ENCODE peak calls at places on chromosome 9, in ten cellular contexts. S is HuH-7; K is HuH-7.5; G is activated B cell treated with CpG ODN at 0.5 μM for 24 hours; C is cardiac fibroblast; E is omental fat pad; U is activated naive CD4-positive, alpha-beta T cell treated with Interleukin-2 at 50 U/mL for 16 hours; T is amniotic stem cell; M is stimulated activated CD4-positive, alpha-beta T cell treated with anti-CD3 and anti-CD28 coated beads, Interleukin-4, amount 100 ng/mL, for 48 hours; Z is psoas muscle. F is an unnamed sample.
A peak's percentile ranks its signal among the peaks of the same experiment; 100 is the strongest.

GRCh38 chr9:131727184-131727785 is 12.6 kb downstream of the RAPGEF1 start:
- DNase-seq in S (no peak), K (no peak), G (no peak), C (no peak), E (no peak), U (no peak), T (no peak), M (no peak), Z (no peak), F (no peak)

GRCh38 chr9:129102791-129103594 is 7.6 kb downstream of the CRAT start:
- DNase-seq in S (peak; percentile 93), K (peak; percentile 84), G (no peak), C (peak; percentile 62), E (no peak), U (no peak), T (peak; percentile 20), M (no peak), Z (peak; percentile 67), F (no peak)

GRCh38 chr9:135830496-135830895 is 76.8 kb downstream of the CAMSAP1 start:
- DNase-seq in S (no peak), K (no peak), G (no peak), C (no peak), E (no peak), U (no peak), T (no peak), M (no peak), Z (no peak), F (no peak)

GRCh38 chr9:108045851-108046250 is 556.3 kb upstream of the KLF4 start:
- DNase-seq in S (no peak), K (no peak), G (no peak), C (no peak), E (no peak), U (no peak), T (no peak), M (no peak), Z (no peak), F (no peak)

GRCh38 chr9:127567898-127568617 is 44.0 kb upstream of the STXBP1 start:
- DNase-seq in S (no peak), K (peak; percentile 59), G (no peak), C (no peak), E (no peak), U (no peak), T (no peak), M (no peak), Z (peak; percentile 34), F (no peak)

GRCh38 chr9:27085456-27085855 is 23.6 kb upstream of the TEK start:
- DNase-seq in S (no peak), K (no peak), G (no peak), C (peak; percentile 38), E (no peak), U (no peak), T (no peak), M (no peak), Z (no peak), F (no peak)

GRCh38 chr9:126703330-126704156 is 89.8 kb downstream of the LMX1B start:
- DNase-seq in S (no peak), K (no peak), G (no peak), C (no peak), E (no peak), U (no peak), T (no peak), M (no peak), Z (no peak), F (no peak)

GRCh38 chr9:119272500-119273211 is 96.6 kb downstream of the BRINP1 start:
- DNase-seq in S (no peak), K (no peak), G (no peak), C (no peak), E (no peak), U (no peak), T (no peak), M (no peak), Z (no peak), F (no peak)

GRCh38 chr9:72140582-72140981 is 8.7 kb upstream of the GDA start:
- DNase-seq in S (no peak), K (no peak), G (no peak), C (no peak), E (no peak), U (no peak), T (no peak), M (no peak), Z (no peak), F (no peak)

GRCh38 chr9:127878652-127879377 is 1.3 kb upstream of the AK1 start:
- DNase-seq in S (no peak), K (no peak), G (no peak), C (no peak), E (no peak), U (no peak), T (no peak), M (no peak), Z (no peak), F (no peak)

GRCh38 chr9:130017035-130017909 is 25.7 kb downstream of the FNBP1 start:
- DNase-seq in S (no peak), K (no peak), G (no peak), C (no peak), E (no peak), U (no peak), T (no peak), M (no peak), Z (no peak), F (no peak)

GRCh38 chr9:135096408-135096885 is 9.0 kb downstream of the OLFM1 start:
- DNase-seq in S (no peak), K (no peak), G (no peak), C (no peak), E (no peak), U (no peak), T (no peak), M (no peak), Z (no peak), F (no peak)

GRCh38 chr9:8961186-8961666 is 1161.6 kb upstream of the DMAC1 start:
- DNase-seq in S (peak; percentile 0), K (no peak), G (no peak), C (no peak), E (no peak), U (no peak), T (no peak), M (no peak), Z (peak; percentile 34), F (no peak)

GRCh38 chr9:107862329-107862728 is 372.8 kb upstream of the KLF4 start:
- DNase-seq in S (no peak), K (no peak), G (no peak), C (no peak), E (no peak), U (no peak), T (no peak), M (no peak), Z (no peak), F (no peak)

GRCh38 chr9:121455527-121456239 is 44.0 kb downstream of the GGTA1 start:
- DNase-seq in S (no peak), K (no peak), G (no peak), C (no peak), E (no peak), U (no peak), T (no peak), M (no peak), Z (no peak), F (no peak)

GRCh38 chr9:114108016-114108833 is 9.1 kb upstream of the KIF12 start:
- DNase-seq in S (peak; percentile 89), K (peak; percentile 81), G (peak; percentile 29), C (peak; percentile 87), E (peak; percentile 34), U (peak; percentile 44), T (peak; percentile 46), M (peak; percentile 63), Z (peak; percentile 71), F (peak; percentile 29)

GRCh38 chr9:89036383-89036782 is 45.1 kb downstream of the S1PR3 start:
- DNase-seq in S (no peak), K (no peak), G (no peak), C (peak; percentile 58), E (no peak), U (no peak), T (no peak), M (no peak), Z (no peak), F (no peak)

GRCh38 chr9:91421022-91421765 is 2.4 kb downstream of the NFIL3 start:
- DNase-seq in S (peak; percentile 57), K (peak; percentile 64), G (no peak), C (peak; percentile 70), E (no peak), U (no peak), T (no peak), M (no peak), Z (peak; percentile 48), F (no peak)

GRCh38 chr9:93680445-93681315 is 104.3 kb downstream of the PHF2 start:
- DNase-seq in S (no peak), K (no peak), G (peak; percentile 13), C (no peak), E (peak; percentile 17), U (no peak), T (no peak), M (no peak), Z (no peak), F (no peak)

GRCh38 chr9:34190996-34191892 is 12.4 kb downstream of the UBAP1 start:
- DNase-seq in S (no peak), K (no peak), G (no peak), C (peak; percentile 53), E (no peak), U (no peak), T (no peak), M (no peak), Z (no peak), F (no peak)

GRCh38 chr9:88605500-88606172 is 70.7 kb downstream of the NXNL2 start:
- DNase-seq in S (no peak), K (no peak), G (no peak), C (peak; percentile 61), E (no peak), U (no peak), T (peak; percentile 1), M (no peak), Z (no peak), F (no peak)

GRCh38 chr9:1231998-1232919 is 182.1 kb downstream of the DMRT2 start:
- DNase-seq in S (peak; percentile 27), K (peak; percentile 9), G (no peak), C (peak; percentile 80), E (no peak), U (no peak), T (no peak), M (no peak), Z (peak; percentile 69), F (no peak)

GRCh38 chr9:107491081-107492053 is 1.8 kb upstream of the KLF4 start:
- DNase-seq in S (no peak), K (no peak), G (no peak), C (no peak), E (peak; percentile 45), U (no peak), T (no peak), M (no peak), Z (peak; percentile 44), F (no peak)

GRCh38 chr9:71592400-71592799 is 175.9 kb downstream of the CEMIP2 start:
- DNase-seq in S (no peak), K (no peak), G (no peak), C (no peak), E (no peak), U (no peak), T (no peak), M (no peak), Z (no peak), F (no peak)

GRCh38 chr9:109865521-109865920 is 85.5 kb downstream of the PALM2AKAP2 start:
- DNase-seq in S (no peak), K (no peak), G (no peak), C (no peak), E (no peak), U (no peak), T (no peak), M (no peak), Z (no peak), F (no peak)

GRCh38 chr9:37676411-37676830 is 25.7 kb downstream of the FRMPD1 start:
- DNase-seq in S (no peak), K (no peak), G (no peak), C (no peak), E (no peak), U (no peak), T (no peak), M (no peak), Z (peak; percentile 33), F (no peak)

GRCh38 chr9:93895535-93895934 is 59.6 kb downstream of the BARX1 start:
- DNase-seq in S (no peak), K (no peak), G (no peak), C (no peak), E (no peak), U (no peak), T (no peak), M (no peak), Z (no peak), F (no peak)

GRCh38 chr9:95726756-95727155 is 148.7 kb upstream of the ERCC6L2 start:
- DNase-seq in S (peak; percentile 73), K (peak; percentile 75), G (no peak), C (peak; percentile 74), E (no peak), U (no peak), T (peak; percentile 40), M (no peak), Z (no peak), F (no peak)

F was measured in memory B cell.